ENCODE peak calls at places on chromosomes 12 and 14, in ten cellular contexts. Y is Panc1, B is GM12878, G is endothelial cell of umbilical vein, E is stomach, Q is H1, Z is HCT116, D is sigmoid colon, A is SK-N-SH, U is spleen. L is an unnamed sample.

GRCh38 chr12:6820171-6820570 is 1.4 kb upstream of the GPR162 start:
- DNase-seq in Y (no peak), B (no peak), G (no peak), E (no peak), Q (no peak), Z (no peak), D (no peak), A (no peak), U (no peak), L (no peak)

GRCh38 chr14:90632868-90633267 is 183.4 kb downstream of the TTC7B start:
- DNase-seq in Y (no peak), B (no peak), G (no peak), E (no peak), Q (no peak), Z (no peak), D (no peak), A (no peak), U (no peak), L (no peak)

GRCh38 chr12:113197518-113198077 is 12.1 kb downstream of the RITA1 start:
- DNase-seq in Y (no peak), B (no peak), G (no peak), E (no peak), Q (no peak), Z (no peak), D (no peak), A (no peak), U (no peak), L (no peak)

GRCh38 chr12:111673503-111673902 is 12.3 kb downstream of the BRAP start:
- DNase-seq in Y (no peak), B (no peak), G (peak), E (no peak), Q (no peak), Z (peak), D (no peak), A (peak), U (no peak), L (no peak)

GRCh38 chr12:84911331-84912190 is 1.0 kb downstream of the SLC6A15 start:
- DNase-seq in Y (peak), B (no peak), G (peak), E (no peak), Q (peak), Z (no peak), D (no peak), A (peak), U (no peak), L (peak)

GRCh38 chr14:100425454-100425814 is 102.3 kb downstream of the SLC25A47 start:
- DNase-seq in Y (no peak), B (no peak), G (no peak), E (no peak), Q (no peak), Z (no peak), D (peak), A (no peak), U (peak), L (no peak)

GRCh38 chr12:116662612-116663144 is 75.2 kb downstream of the SPRING1 start:
- DNase-seq in Y (no peak), B (no peak), G (no peak), E (no peak), Q (no peak), Z (no peak), D (no peak), A (peak), U (no peak), L (peak)

GRCh38 chr14:52267501-52268190 is at the start of gene PTGDR:
- DNase-seq in Y (no peak), B (no peak), G (no peak), E (peak), Q (no peak), Z (no peak), D (no peak), A (peak), U (peak), L (peak)

GRCh38 chr14:52012635-52013034 is 23.3 kb downstream of the RTRAF start:
- DNase-seq in Y (no peak), B (no peak), G (no peak), E (no peak), Q (no peak), Z (no peak), D (peak), A (no peak), U (no peak), L (no peak)

GRCh38 chr14:68424443-68425172 is 368.3 kb downstream of the ZFP36L1 start:
- DNase-seq in Y (no peak), B (no peak), G (no peak), E (no peak), Q (no peak), Z (no peak), D (no peak), A (no peak), U (no peak), L (no peak)

GRCh38 chr12:11633968-11634367 is 15.5 kb upstream of the ETV6 start:
- DNase-seq in Y (no peak), B (no peak), G (no peak), E (no peak), Q (no peak), Z (no peak), D (no peak), A (no peak), U (no peak), L (no peak)

GRCh38 chr12:122513660-122514059 is 12.9 kb upstream of the ZCCHC8 start:
- DNase-seq in Y (no peak), B (no peak), G (no peak), E (no peak), Q (no peak), Z (no peak), D (no peak), A (no peak), U (no peak), L (no peak)

DNA sequence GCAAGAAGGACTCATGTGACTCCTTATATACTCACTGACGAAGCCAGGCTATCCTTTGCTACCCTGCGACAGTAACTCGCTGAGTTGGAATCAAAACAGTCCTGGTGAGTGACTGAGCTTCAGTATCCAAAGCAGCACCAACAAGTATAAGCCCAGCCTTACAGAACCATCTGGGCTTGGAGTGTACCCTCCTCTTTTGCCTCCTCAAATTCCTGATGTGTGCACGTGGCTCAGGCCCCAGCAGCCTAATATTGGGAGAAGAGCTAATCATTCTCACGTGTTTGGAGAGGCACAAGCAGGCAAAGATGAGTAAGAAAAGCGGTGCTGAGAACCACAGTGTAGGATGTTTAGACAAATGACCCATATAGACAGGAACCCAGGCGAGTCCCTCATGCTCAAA is 34.4 kb downstream of the PPTC7 start:
- DNase-seq in Y (no peak), B (no peak), G (no peak), E (no peak), Q (no peak), Z (no peak), D (no peak), A (no peak), U (no peak), L (no peak)
- TF ChIP-seq POLR2AphosphoS5 in Y (no peak), B (no peak), G (no peak), E (no peak), Q (no peak), Z (no peak), D (no peak), A (no peak), U (no peak), L (no peak)

GRCh38 chr14:36525746-36526099 is 5.7 kb upstream of the NKX2-1 start:
- DNase-seq in Y (no peak), B (no peak), G (no peak), E (no peak), Q (no peak), Z (no peak), D (no peak), A (no peak), U (no peak), L (no peak)
- TF ChIP-seq CTCF in Y (peak), B (no peak), G (no peak), E (no peak), Q (no peak), Z (no peak), D (no peak), A (no peak), U (no peak), L (no peak)

DNA sequence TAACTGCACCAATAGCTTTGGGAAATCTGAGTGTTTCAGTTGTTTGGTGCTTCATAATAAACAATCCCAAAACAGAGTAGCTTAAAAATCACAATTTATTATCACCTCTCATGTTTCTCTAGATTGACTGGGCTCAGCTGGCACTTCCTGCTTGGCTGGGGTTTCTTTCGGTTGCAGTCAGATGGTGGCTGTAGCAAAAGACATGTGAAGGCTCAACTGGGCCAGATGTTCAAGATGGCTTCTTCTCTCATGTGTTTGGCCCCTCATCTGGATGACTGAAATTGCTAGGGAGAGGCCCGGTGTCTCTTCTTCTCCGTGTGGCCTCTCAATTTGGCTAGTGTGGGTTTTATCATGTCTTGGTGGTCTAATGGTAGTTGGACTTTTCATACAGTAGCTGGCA is 12.1 kb upstream of the BMP4 start:
- DNase-seq in Y (no peak), B (no peak), G (no peak), E (no peak), Q (no peak), Z (no peak), D (no peak), A (no peak), U (no peak), L (no peak)
- H3K27ac ChIP-seq in Y (no peak), B (no peak), G (no peak), E (no peak), Q (no peak), Z (no peak), D (no peak), A (no peak), U (no peak), L (no peak)

GRCh38 chr12:128268348-128268725 is 1.4 kb downstream of the TMEM132C start:
- DNase-seq in Y (no peak), B (no peak), G (no peak), E (no peak), Q (no peak), Z (no peak), D (no peak), A (peak), U (no peak), L (no peak)

GRCh38 chr12:128267651-128268347 is 829 bp downstream of the TMEM132C start:
- DNase-seq in Y (no peak), B (no peak), G (no peak), E (no peak), Q (no peak), Z (no peak), D (no peak), A (peak), U (no peak), L (no peak)

GRCh38 chr12:128267246-128267622 is 264 bp downstream of the TMEM132C start:
- DNase-seq in Y (no peak), B (no peak), G (no peak), E (no peak), Q (no peak), Z (no peak), D (no peak), A (peak), U (no peak), L (no peak)

GRCh38 chr12:128266559-128267245 is at the start of gene TMEM132C:
- DNase-seq in Y (no peak), B (no peak), G (no peak), E (no peak), Q (no peak), Z (no peak), D (no peak), A (no peak), U (no peak), L (no peak)

DNA sequence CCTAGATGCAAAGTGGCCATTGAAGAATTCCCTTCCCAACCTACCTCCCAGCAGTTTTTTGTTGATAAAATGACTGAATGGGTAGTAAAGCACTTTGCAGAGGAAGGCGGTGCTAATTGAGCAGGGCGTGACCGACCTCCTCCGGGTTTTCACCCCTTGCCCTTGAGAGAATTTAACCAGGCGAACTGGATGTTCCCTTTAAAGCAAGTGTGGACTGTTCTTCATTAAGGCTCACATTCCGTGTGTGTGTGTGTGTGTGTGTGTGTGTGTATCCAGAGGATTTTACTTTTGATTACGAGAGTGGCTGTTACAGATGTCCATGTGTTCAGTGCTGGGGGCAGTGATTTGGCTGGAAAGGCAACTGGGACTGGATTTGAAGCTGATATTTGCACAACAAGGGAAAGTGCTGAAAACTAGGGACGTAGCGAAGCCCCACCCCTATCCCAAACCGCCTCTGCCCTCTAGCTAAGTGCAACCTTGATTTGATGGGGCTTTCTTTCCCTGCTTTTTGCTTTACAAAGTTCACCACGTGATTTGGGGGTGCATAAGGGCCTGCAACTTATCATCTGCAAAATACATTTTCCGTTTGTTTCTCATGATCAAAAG is 2.2 kb downstream of the TMEM132C start:
- DNase-seq in Y (no peak), B (no peak), G (no peak), E (no peak), Q (no peak), Z (no peak), D (no peak), A (peak), U (no peak), L (no peak)
- TF ChIP-seq POLR2AphosphoS5 in Y (no peak), B (no peak), G (no peak), E (no peak), Q (no peak), Z (no peak), D (no peak), A (no peak), U (no peak), L (no peak)

DNA sequence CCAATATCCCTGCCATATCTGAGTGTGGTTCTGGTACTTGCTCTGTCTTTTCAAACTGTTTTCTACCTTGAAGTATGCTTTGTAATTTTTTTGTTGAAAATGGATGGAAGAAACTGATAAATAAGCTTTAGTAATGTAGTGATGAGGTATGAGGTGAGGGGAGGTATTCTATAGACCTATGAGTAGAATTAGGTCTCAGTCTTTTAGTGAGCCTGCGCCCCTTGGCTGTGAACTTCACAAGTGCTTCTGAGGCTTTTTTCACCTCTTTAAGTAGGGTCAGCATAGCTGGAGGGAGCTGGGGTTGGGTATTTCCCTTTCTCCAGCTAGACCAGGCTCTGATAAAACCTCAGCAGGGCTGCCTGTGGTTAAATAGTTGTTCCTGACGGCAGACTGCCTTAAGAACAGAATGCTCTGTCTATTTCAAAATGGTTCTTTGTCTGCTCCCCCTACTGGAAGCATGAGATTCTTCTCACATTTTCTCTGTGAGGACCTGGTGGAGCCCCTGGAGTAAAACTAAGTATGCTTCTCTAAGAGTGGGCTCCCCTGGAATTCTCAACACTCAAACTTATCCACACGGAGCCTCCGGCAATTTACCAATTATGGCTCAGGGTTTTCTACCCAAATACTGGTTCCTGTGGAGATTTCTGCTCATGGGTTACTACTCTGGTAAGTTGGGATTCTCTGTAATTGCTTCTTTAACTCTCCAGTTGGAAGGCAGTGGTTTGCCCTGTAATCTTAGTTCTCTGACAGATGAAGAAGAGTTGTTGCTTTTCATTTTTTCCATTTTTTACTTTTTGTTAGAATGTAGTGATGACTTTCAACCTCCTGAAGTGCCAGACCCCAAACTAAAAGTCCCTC is 13.1 kb downstream of the KRT5 start:
- DNase-seq in Y (peak), B (no peak), G (peak), E (no peak), Q (no peak), Z (no peak), D (no peak), A (peak), U (no peak), L (no peak)
- TF ChIP-seq CTCF in Y (peak), B (peak), G (peak), E (no peak), Q (peak), Z (peak), D (peak), A (peak), U (peak), L (peak)

GRCh38 chr14:81170104-81170828 is 50.5 kb downstream of the GTF2A1 start:
- DNase-seq in Y (peak), B (peak), G (peak), E (peak), Q (peak), Z (peak), D (peak), A (peak), U (peak), L (peak)

GRCh38 chr14:81169711-81170103 is 51.1 kb downstream of the GTF2A1 start:
- DNase-seq in Y (no peak), B (no peak), G (peak), E (peak), Q (no peak), Z (no peak), D (peak), A (peak), U (peak), L (peak)

GRCh38 chr14:81172353-81172752 is 48.4 kb downstream of the GTF2A1 start:
- DNase-seq in Y (no peak), B (no peak), G (no peak), E (no peak), Q (no peak), Z (no peak), D (no peak), A (no peak), U (no peak), L (no peak)

GRCh38 chr14:81169267-81169666 is 51.5 kb downstream of the GTF2A1 start:
- DNase-seq in Y (no peak), B (no peak), G (no peak), E (no peak), Q (no peak), Z (no peak), D (no peak), A (no peak), U (no peak), L (no peak)

GRCh38 chr14:81170829-81171195 is 49.9 kb downstream of the GTF2A1 start:
- DNase-seq in Y (no peak), B (no peak), G (no peak), E (no peak), Q (no peak), Z (no peak), D (no peak), A (no peak), U (no peak), L (no peak)
- H3K27ac ChIP-seq in Y (no peak), B (peak), G (no peak), E (peak), Q (no peak), Z (no peak), D (peak), A (peak), U (peak), L (peak)

GRCh38 chr12:108563135-108563803 is 873 bp downstream of the ISCU start:
- DNase-seq in Y (peak), B (peak), G (peak), E (peak), Q (peak), Z (peak), D (peak), A (peak), U (peak), L (peak)
- TF ChIP-seq POLR2AphosphoS5 in Y (peak), B (peak), G (peak), E (peak), Q (no peak), Z (peak), D (peak), A (peak), U (no peak), L (peak)

L was measured in transverse colon.